ENCODE peak calls at places on chromosomes 5 and 9, in seven cellular contexts. G, D, H, P, U, C and I are unnamed samples.
A peak's percentile ranks its signal among the peaks of the same experiment; 100 is the strongest.

GRCh38 chr5:59522201-59522831 is 371.2 kb downstream of the PDE4D start:
- DNase-seq in G (no peak), C (no peak), U (no peak), D (no peak), P (peak; percentile 42), H (no peak), I (no peak)

GRCh38 chr5:38677611-38678010 is 121.2 kb upstream of the LIFR start:
- DNase-seq in H (no peak), U (no peak), C (no peak), P (no peak), G (no peak), D (no peak), I (no peak)

GRCh38 chr5:140633081-140633471 is at the start of gene CD14:
- DNase-seq in G (no peak), U (no peak), H (peak; percentile 62), P (peak; percentile 66), D (peak; percentile 71), C (no peak), I (no peak)

GRCh38 chr9:29449294-29449693 is 1876.0 kb upstream of the C9orf72 start:
- DNase-seq in P (no peak), C (no peak), U (no peak), G (no peak), D (no peak), H (no peak), I (no peak)

GRCh38 chr5:102764381-102765005 is 9.4 kb downstream of the PAM start:
- DNase-seq in H (no peak), P (no peak), D (no peak), C (no peak), U (no peak), G (no peak), I (no peak)

GRCh38 chr9:113886003-113886324 is 9.9 kb downstream of the ZNF618 start:
- DNase-seq in P (no peak), C (peak; percentile 65), H (no peak), U (no peak), D (no peak), G (no peak), I (no peak)

GRCh38 chr5:148746826-148747535 is 79.4 kb upstream of the ADRB2 start:
- DNase-seq in G (no peak), P (no peak), C (no peak), U (no peak), H (no peak), D (no peak), I (no peak)

GRCh38 chr5:149917073-149917676 is 27.4 kb downstream of the PDE6A start:
- DNase-seq in P (no peak), U (no peak), H (no peak), D (no peak), G (no peak), C (no peak), I (no peak)

GRCh38 chr9:71820516-71820915 is 52.2 kb upstream of the CEMIP2 start:
- DNase-seq in U (no peak), D (no peak), P (no peak), C (no peak), G (no peak), H (no peak), I (no peak)

GRCh38 chr5:1151316-1151715 is 39.5 kb upstream of the SLC12A7 start:
- DNase-seq in C (no peak), D (no peak), U (no peak), G (no peak), P (no peak), H (no peak), I (no peak)

GRCh38 chr5:52783226-52783959 is 4.3 kb upstream of the ITGA1 start:
- DNase-seq in U (no peak), G (no peak), D (no peak), P (peak; percentile 49), C (no peak), H (no peak), I (peak; percentile 25)

GRCh38 chr5:177362871-177363507 is 5.3 kb downstream of the RGS14 start:
- DNase-seq in P (peak; percentile 69), G (peak; percentile 90), U (no peak), H (no peak), D (peak; percentile 87), C (peak; percentile 92), I (no peak)

GRCh38 chr9:106287108-106287631 is 575.8 kb upstream of the ZNF462 start:
- DNase-seq in P (no peak), D (peak; percentile 3), C (peak; percentile 2), G (no peak), U (no peak), H (no peak), I (no peak)

GRCh38 chr9:111992523-111992922 is 95.9 kb downstream of the UGCG start:
- DNase-seq in D (no peak), H (no peak), G (peak; percentile 38), U (no peak), P (peak; percentile 21), C (no peak), I (no peak)

GRCh38 chr5:149240354-149240998 is 31.2 kb upstream of the AFAP1L1 start:
- DNase-seq in D (peak; percentile 37), U (no peak), C (peak; percentile 30), H (no peak), G (no peak), P (no peak), I (no peak)

GRCh38 chr5:98096155-98096554 is 677.3 kb upstream of the RGMB start:
- DNase-seq in D (no peak), G (no peak), P (no peak), U (no peak), H (no peak), C (no peak), I (no peak)

GRCh38 chr5:125578551-125578950 is 832.1 kb upstream of the ZNF608 start:
- DNase-seq in G (no peak), P (no peak), H (no peak), C (no peak), D (no peak), U (no peak), I (no peak)

GRCh38 chr5:125576823-125577222 is 830.4 kb upstream of the ZNF608 start:
- DNase-seq in P (no peak), G (no peak), U (no peak), C (peak; percentile 18), D (no peak), H (no peak), I (no peak)

GRCh38 chr5:125575561-125576504 is 829.4 kb upstream of the ZNF608 start:
- DNase-seq in U (no peak), D (peak; percentile 81), G (no peak), P (no peak), C (peak; percentile 23), H (no peak), I (no peak)
- TF ChIP-seq CTCF in U (no peak), D (no peak), G (no peak), P (no peak), C (no peak), H (no peak), I (no peak)

GRCh38 chr5:34516166-34516565 is 140.0 kb upstream of the RAI14 start:
- DNase-seq in C (no peak), D (no peak), H (no peak), U (no peak), P (no peak), G (no peak), I (no peak)
- TF ChIP-seq CTCF in C (no peak), D (no peak), H (no peak), U (no peak), P (no peak), G (no peak), I (no peak)

GRCh38 chr5:84257061-84257460 is 127.6 kb downstream of the EDIL3 start:
- DNase-seq in U (no peak), D (no peak), G (no peak), H (no peak), C (no peak), P (no peak), I (no peak)

GRCh38 chr5:84253946-84254345 is 130.7 kb downstream of the EDIL3 start:
- DNase-seq in P (no peak), C (no peak), D (no peak), G (no peak), H (no peak), U (no peak), I (no peak)

GRCh38 chr5:84251503-84251902 is 133.2 kb downstream of the EDIL3 start:
- DNase-seq in U (no peak), C (no peak), P (no peak), H (no peak), G (no peak), D (no peak), I (no peak)

GRCh38 chr5:84259221-84260045 is 125.2 kb downstream of the EDIL3 start:
- DNase-seq in U (no peak), P (no peak), G (no peak), H (no peak), D (no peak), C (no peak), I (no peak)

GRCh38 chr5:84255318-84255717 is 129.4 kb downstream of the EDIL3 start:
- DNase-seq in G (peak; percentile 4), P (peak; percentile 4), U (no peak), C (no peak), D (peak; percentile 11), H (no peak), I (no peak)
- TF ChIP-seq CTCF in G (no peak), P (no peak), U (peak; percentile 17), C (no peak), D (no peak), H (no peak), I (peak; percentile 32)

GRCh38 chr9:4223434-4223833 is 76.4 kb downstream of the GLIS3 start:
- DNase-seq in U (no peak), H (no peak), G (no peak), D (no peak), P (no peak), C (no peak), I (no peak)

GRCh38 chr9:4226331-4227250 is 73.3 kb downstream of the GLIS3 start:
- DNase-seq in H (no peak), U (no peak), P (no peak), G (no peak), C (peak; percentile 28), D (peak; percentile 47), I (no peak)

GRCh38 chr9:4228142-4228541 is 71.7 kb downstream of the GLIS3 start:
- DNase-seq in G (no peak), P (no peak), H (no peak), C (no peak), U (no peak), D (no peak), I (no peak)

GRCh38 chr9:4224181-4224580 is 75.7 kb downstream of the GLIS3 start:
- DNase-seq in H (no peak), C (no peak), P (no peak), D (no peak), U (no peak), G (no peak), I (no peak)

DNA sequence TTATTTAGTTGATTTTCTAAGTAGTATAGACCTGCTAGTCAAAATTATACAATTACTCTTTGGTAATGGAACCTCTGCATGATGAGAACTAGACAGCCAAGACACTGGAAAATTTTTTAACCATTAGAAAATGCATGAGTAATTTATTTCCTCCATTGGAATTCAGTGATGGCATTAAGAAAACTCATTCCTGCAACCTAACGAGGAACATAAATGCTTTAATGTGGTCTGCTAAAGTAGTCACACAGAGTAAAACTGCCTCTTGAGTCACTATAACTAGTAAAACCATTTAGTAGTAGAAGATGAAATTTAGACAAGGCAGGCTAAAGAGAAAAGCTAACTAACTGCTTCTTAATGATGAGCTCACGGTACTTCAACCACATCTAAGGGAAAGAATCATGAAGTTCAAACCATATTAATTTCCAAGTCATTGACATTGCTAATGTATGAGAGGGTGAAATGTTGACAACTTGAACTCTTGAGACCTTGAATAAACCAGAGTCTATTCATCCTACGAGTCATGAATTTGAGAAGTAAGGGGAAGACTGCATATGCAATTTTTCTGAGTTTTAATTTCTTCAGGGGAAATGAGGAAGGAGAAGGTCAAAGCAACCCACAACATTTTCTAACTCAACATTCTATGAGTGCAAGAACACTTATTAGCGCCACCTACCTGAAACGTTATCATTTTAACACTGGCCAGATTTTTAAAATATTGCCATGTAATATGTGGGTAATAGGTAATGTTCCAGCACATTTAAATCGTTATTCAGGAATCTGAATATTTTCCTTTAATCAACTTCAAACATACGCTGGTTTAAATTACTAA is 74.4 kb downstream of the GLIS3 start:
- DNase-seq in U (no peak), D (no peak), H (no peak), P (no peak), G (no peak), C (no peak), I (no peak)
- TF ChIP-seq CTCF in U (no peak), D (no peak), H (no peak), P (no peak), G (peak; percentile 9), C (no peak), I (no peak)